ENCODE peak calls at places on chromosomes 11 and 22, in eight cellular contexts. G is fibroblast of lung, D is cardiac fibroblast, I is ascending aorta, Z is neuronal stem cell, X is HFF-Myc, N is aorta, A is body of pancreas. H is an unnamed sample.

GRCh38 chr11:76700177-76701100 is 29.9 kb upstream of the LRRC32 start:
- DNase-seq in G (peak; percentile 93), D (peak; percentile 88), I (no peak), Z (no peak), X (peak; percentile 95), N (no peak), A (peak; percentile 15), H (peak; percentile 82)

GRCh38 chr11:5129457-5129877 is 8.7 kb downstream of the OR52A5 start:
- DNase-seq in G (peak; percentile 14), D (peak; percentile 15), I (no peak), Z (no peak), X (no peak), N (no peak), A (no peak), H (peak; percentile 53)

GRCh38 chr22:46352691-46353386 is 17.3 kb downstream of the TRMU start:
- DNase-seq in G (peak; percentile 58), D (peak; percentile 50), I (no peak), Z (no peak), X (peak; percentile 9), N (peak; percentile 43), A (peak; percentile 95), H (no peak)

GRCh38 chr11:1307163-1307870 is 2.1 kb downstream of the TOLLIP start:
- DNase-seq in G (no peak), D (no peak), I (no peak), Z (no peak), X (no peak), N (no peak), A (peak; percentile 28), H (no peak)

GRCh38 chr11:91078221-91078620 is 855.4 kb upstream of the CHORDC1 start:
- DNase-seq in G (no peak), D (no peak), I (no peak), Z (no peak), X (no peak), N (no peak), A (no peak), H (no peak)

GRCh38 chr11:90531001-90531400 is 308.2 kb upstream of the CHORDC1 start:
- DNase-seq in G (no peak), D (no peak), I (no peak), Z (no peak), X (no peak), N (no peak), A (no peak), H (no peak)

GRCh38 chr11:65504671-65505433 is 6.0 kb downstream of the MALAT1 start:
- DNase-seq in G (peak; percentile 29), D (peak; percentile 53), I (no peak), Z (no peak), X (peak; percentile 14), N (peak; percentile 38), A (no peak), H (peak; percentile 45)

GRCh38 chr11:94770563-94771120 is 2.5 kb downstream of the AMOTL1 start:
- DNase-seq in G (no peak), D (no peak), I (no peak), Z (no peak), X (no peak), N (no peak), A (no peak), H (no peak)

GRCh38 chr11:12606597-12606996 is 67.6 kb upstream of the TEAD1 start:
- DNase-seq in G (peak; percentile 91), D (peak; percentile 82), I (no peak), Z (no peak), X (peak; percentile 82), N (no peak), A (no peak), H (peak; percentile 78)

GRCh38 chr11:73493838-73494598 is 103.9 kb downstream of the FAM168A start:
- DNase-seq in G (peak; percentile 94), D (peak; percentile 97), I (no peak), Z (peak; percentile 39), X (no peak), N (no peak), A (no peak), H (peak; percentile 32)

GRCh38 chr11:57277845-57278720 is 41.0 kb upstream of the APLNR start:
- DNase-seq in G (peak; percentile 60), D (peak; percentile 90), I (no peak), Z (peak; percentile 70), X (peak; percentile 65), N (peak; percentile 73), A (peak; percentile 76), H (peak; percentile 95)

GRCh38 chr11:66857234-66857926 is 516 bp downstream of the LRFN4 start:
- DNase-seq in G (peak; percentile 16), D (no peak), I (no peak), Z (no peak), X (no peak), N (no peak), A (no peak), H (no peak)

GRCh38 chr22:46294784-46295183 is 1.9 kb upstream of the GTSE1 start:
- DNase-seq in G (no peak), D (no peak), I (no peak), Z (no peak), X (no peak), N (no peak), A (no peak), H (no peak)

GRCh38 chr22:39242809-39243442 is 1.9 kb downstream of the PDGFB start:
- DNase-seq in G (no peak), D (peak; percentile 33), I (no peak), Z (no peak), X (no peak), N (no peak), A (peak; percentile 83), H (no peak)
- H3K4me3 ChIP-seq in G (peak overlapping the region; percentile 12), D (peak overlapping the region; percentile 65), I (peak overlapping the region; percentile 48), Z (peak overlapping the region; percentile 54), X (no peak overlapping the region), N (no peak overlapping the region), A (peak overlapping the region; percentile 52), H (no peak overlapping the region)

GRCh38 chr11:68313574-68314202 is 1.3 kb downstream of the LRP5 start:
- DNase-seq in G (peak; percentile 39), D (peak; percentile 32), I (no peak), Z (no peak), X (peak; percentile 26), N (no peak), A (peak; percentile 33), H (peak; percentile 65)

GRCh38 chr11:68314886-68315580 is 2.6 kb downstream of the LRP5 start:
- DNase-seq in G (peak; percentile 73), D (peak; percentile 55), I (no peak), Z (no peak), X (no peak), N (no peak), A (peak; percentile 49), H (no peak)

GRCh38 chr11:68312780-68313573 is 586 bp downstream of the LRP5 start:
- DNase-seq in G (peak; percentile 27), D (no peak), I (no peak), Z (no peak), X (no peak), N (no peak), A (peak; percentile 37), H (peak; percentile 59)

GRCh38 chr11:68315581-68315920 is 3.2 kb downstream of the LRP5 start:
- DNase-seq in G (no peak), D (no peak), I (no peak), Z (no peak), X (no peak), N (no peak), A (no peak), H (no peak)

DNA sequence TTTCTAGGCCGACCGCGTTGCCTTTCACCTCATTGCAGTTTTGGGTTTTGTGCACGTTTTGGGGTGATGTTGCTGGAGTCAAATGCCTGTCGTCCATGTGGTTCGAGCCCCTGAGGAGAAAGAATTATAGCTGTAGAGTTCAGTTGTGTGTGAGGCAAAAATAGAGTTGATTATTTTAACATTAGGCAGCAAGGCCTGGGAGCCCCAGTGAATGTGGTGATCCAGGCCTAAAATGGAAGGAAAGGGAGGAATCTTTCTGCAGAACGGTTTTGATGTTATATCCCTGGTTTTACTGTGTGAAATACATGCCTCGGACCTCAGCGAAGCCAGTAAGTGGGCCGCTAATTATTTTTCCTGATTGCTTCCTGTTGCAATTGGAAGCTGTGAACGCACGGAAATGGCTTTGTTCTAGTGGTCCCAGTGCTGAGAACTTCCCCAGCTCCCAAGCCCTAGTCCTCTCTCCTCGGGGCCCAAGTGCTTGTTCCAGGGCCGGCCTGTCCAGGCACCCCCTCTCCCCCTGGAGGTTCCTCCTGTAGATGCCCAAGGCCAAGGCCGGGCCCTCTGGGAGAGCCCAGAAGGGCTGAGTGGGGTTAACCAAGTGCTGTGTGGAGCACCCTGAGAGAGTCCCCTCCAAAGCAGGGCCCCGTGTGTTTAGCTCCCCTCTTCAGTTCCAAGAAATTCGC is 2.0 kb downstream of the LRP5 start:
- DNase-seq in G (no peak), D (peak; percentile 27), I (no peak), Z (no peak), X (no peak), N (no peak), A (no peak), H (no peak)
- H3K4me3 ChIP-seq in G (peak overlapping the region; percentile 78), D (peak overlapping the region; percentile 59), I (peak overlapping the region; percentile 97), Z (peak overlapping the region; percentile 95), X (peak overlapping the region; percentile 63), N (peak overlapping the region; percentile 97), A (no peak overlapping the region), H (peak overlapping the region; percentile 86)

GRCh38 chr22:19892925-19893324 is 38.3 kb upstream of the GNB1L start:
- DNase-seq in G (peak; percentile 23), D (no peak), I (no peak), Z (no peak), X (no peak), N (no peak), A (no peak), H (no peak)
- H3K4me3 ChIP-seq in G (no peak overlapping the region), D (no peak overlapping the region), I (no peak overlapping the region), Z (no peak overlapping the region), X (no peak overlapping the region), N (no peak overlapping the region), A (no peak overlapping the region), H (no peak overlapping the region)

GRCh38 chr22:27764722-27765236 is 36.8 kb downstream of the MN1 start:
- DNase-seq in G (no peak), D (no peak), I (no peak), Z (no peak), X (no peak), N (no peak), A (no peak), H (no peak)

GRCh38 chr22:27768027-27768640 is 33.4 kb downstream of the MN1 start:
- DNase-seq in G (no peak), D (no peak), I (no peak), Z (no peak), X (no peak), N (no peak), A (no peak), H (no peak)

GRCh38 chr22:27769012-27769411 is 32.5 kb downstream of the MN1 start:
- DNase-seq in G (no peak), D (no peak), I (no peak), Z (no peak), X (no peak), N (no peak), A (no peak), H (no peak)

GRCh38 chr22:27766679-27767078 is 34.9 kb downstream of the MN1 start:
- DNase-seq in G (no peak), D (no peak), I (no peak), Z (no peak), X (no peak), N (no peak), A (no peak), H (no peak)

DNA sequence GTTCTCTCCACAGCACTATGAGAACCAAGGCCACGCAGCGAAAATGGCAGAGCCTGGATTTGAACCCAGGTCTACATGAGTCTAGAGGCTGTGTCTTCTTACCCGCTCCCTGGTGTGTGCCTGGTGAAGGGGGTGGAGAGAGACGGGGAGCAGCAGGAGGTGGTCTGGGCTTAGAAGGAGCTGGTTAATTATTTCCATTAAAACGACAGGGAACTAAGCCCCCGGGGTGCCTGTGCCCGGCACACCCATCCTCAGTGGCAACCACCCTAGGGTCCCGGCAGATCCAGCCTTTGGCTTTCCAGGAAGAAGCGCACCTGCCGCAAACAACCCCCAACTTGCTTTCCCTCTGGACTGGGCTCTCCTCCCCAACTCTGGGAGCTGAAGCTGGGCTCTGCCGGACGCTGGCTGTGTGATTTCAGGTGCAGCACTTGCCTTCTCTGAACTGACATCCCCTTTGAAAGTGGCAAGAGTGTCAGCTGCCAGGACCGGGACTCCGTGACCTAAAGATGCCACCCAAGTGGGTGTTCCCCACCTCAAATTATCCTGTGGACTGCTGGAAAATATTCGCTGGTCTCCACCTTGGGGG is 35.8 kb downstream of the MN1 start:
- DNase-seq in G (no peak), D (no peak), I (no peak), Z (no peak), X (no peak), N (no peak), A (no peak), H (no peak)
- H3K4me3 ChIP-seq in G (no peak overlapping the region), D (no peak overlapping the region), I (no peak overlapping the region), Z (no peak overlapping the region), X (no peak overlapping the region), N (no peak overlapping the region), A (no peak overlapping the region), H (no peak overlapping the region)

H was measured in adipocyte.